ENCODE peak calls at places on chromosomes 16 and 17, in four cellular contexts. One of them, this sample, is unnamed.

GRCh38 chr16:27314161-27314723 is 468 bp downstream of the IL4R start:
- DNase-seq in stimulated activated CD4-positive, alpha-beta T cell treated with anti-CD3 and anti-CD28 coated beads, Interleukin-2, amount 100 ng/mL, for 24 hours: peak
- DNase-seq in GM13976: peak
- DNase-seq in stimulated activated CD8-positive, alpha-beta memory T cell treated with anti-CD3 and anti-CD28 coated beads, Interleukin-4, amount 100 ng/mL, for 24 hours: peak
- DNase-seq in this sample: peak

GRCh38 chr17:75273968-75274708 is 3.1 kb upstream of the MIF4GD start:
- DNase-seq in stimulated activated CD4-positive, alpha-beta T cell treated with anti-CD3 and anti-CD28 coated beads, Interleukin-2, amount 100 ng/mL, for 24 hours: no peak
- DNase-seq in GM13976: no peak
- DNase-seq in stimulated activated CD8-positive, alpha-beta memory T cell treated with anti-CD3 and anti-CD28 coated beads, Interleukin-4, amount 100 ng/mL, for 24 hours: no peak
- DNase-seq in this sample: no peak

GRCh38 chr17:60248618-60249516 is 99.1 kb downstream of the CA4 start:
- DNase-seq in stimulated activated CD4-positive, alpha-beta T cell treated with anti-CD3 and anti-CD28 coated beads, Interleukin-2, amount 100 ng/mL, for 24 hours: no peak
- DNase-seq in GM13976: no peak
- DNase-seq in stimulated activated CD8-positive, alpha-beta memory T cell treated with anti-CD3 and anti-CD28 coated beads, Interleukin-4, amount 100 ng/mL, for 24 hours: no peak
- DNase-seq in this sample: no peak

GRCh38 chr17:70582777-70583176 is 413.4 kb downstream of the KCNJ2 start:
- DNase-seq in stimulated activated CD4-positive, alpha-beta T cell treated with anti-CD3 and anti-CD28 coated beads, Interleukin-2, amount 100 ng/mL, for 24 hours: no peak
- DNase-seq in GM13976: no peak
- DNase-seq in stimulated activated CD8-positive, alpha-beta memory T cell treated with anti-CD3 and anti-CD28 coated beads, Interleukin-4, amount 100 ng/mL, for 24 hours: no peak
- DNase-seq in this sample: no peak

GRCh38 chr17:50906443-50906842 is 40.3 kb upstream of the TOB1 start:
- DNase-seq in stimulated activated CD4-positive, alpha-beta T cell treated with anti-CD3 and anti-CD28 coated beads, Interleukin-2, amount 100 ng/mL, for 24 hours: no peak
- DNase-seq in GM13976: no peak
- DNase-seq in stimulated activated CD8-positive, alpha-beta memory T cell treated with anti-CD3 and anti-CD28 coated beads, Interleukin-4, amount 100 ng/mL, for 24 hours: no peak
- DNase-seq in this sample: no peak

GRCh38 chr17:17413821-17414220 is 63.0 kb upstream of the MED9 start:
- DNase-seq in stimulated activated CD4-positive, alpha-beta T cell treated with anti-CD3 and anti-CD28 coated beads, Interleukin-2, amount 100 ng/mL, for 24 hours: no peak
- DNase-seq in GM13976: no peak
- DNase-seq in stimulated activated CD8-positive, alpha-beta memory T cell treated with anti-CD3 and anti-CD28 coated beads, Interleukin-4, amount 100 ng/mL, for 24 hours: no peak
- DNase-seq in this sample: no peak

GRCh38 chr17:18203308-18203707 is 19.7 kb downstream of the ALKBH5 start:
- DNase-seq in stimulated activated CD4-positive, alpha-beta T cell treated with anti-CD3 and anti-CD28 coated beads, Interleukin-2, amount 100 ng/mL, for 24 hours: no peak
- DNase-seq in GM13976: no peak
- DNase-seq in stimulated activated CD8-positive, alpha-beta memory T cell treated with anti-CD3 and anti-CD28 coated beads, Interleukin-4, amount 100 ng/mL, for 24 hours: no peak
- DNase-seq in this sample: no peak

GRCh38 chr16:29230671-29231091 is 175.8 kb downstream of the NPIPB11 start:
- DNase-seq in stimulated activated CD4-positive, alpha-beta T cell treated with anti-CD3 and anti-CD28 coated beads, Interleukin-2, amount 100 ng/mL, for 24 hours: no peak
- DNase-seq in GM13976: no peak
- DNase-seq in stimulated activated CD8-positive, alpha-beta memory T cell treated with anti-CD3 and anti-CD28 coated beads, Interleukin-4, amount 100 ng/mL, for 24 hours: no peak
- DNase-seq in this sample: no peak

GRCh38 chr17:42276359-42276608 is at the start of gene STAT5B:
- DNase-seq in stimulated activated CD4-positive, alpha-beta T cell treated with anti-CD3 and anti-CD28 coated beads, Interleukin-2, amount 100 ng/mL, for 24 hours: peak
- DNase-seq in GM13976: peak
- DNase-seq in stimulated activated CD8-positive, alpha-beta memory T cell treated with anti-CD3 and anti-CD28 coated beads, Interleukin-4, amount 100 ng/mL, for 24 hours: peak
- DNase-seq in this sample: peak

GRCh38 chr17:72977768-72978417 is 114.6 kb downstream of the SLC39A11 start:
- DNase-seq in stimulated activated CD4-positive, alpha-beta T cell treated with anti-CD3 and anti-CD28 coated beads, Interleukin-2, amount 100 ng/mL, for 24 hours: no peak
- DNase-seq in GM13976: no peak
- DNase-seq in stimulated activated CD8-positive, alpha-beta memory T cell treated with anti-CD3 and anti-CD28 coated beads, Interleukin-4, amount 100 ng/mL, for 24 hours: no peak
- DNase-seq in this sample: peak